ENCODE peak calls at places on chromosomes 5 and 9, in four cellular contexts. T is K562, C is epithelial cell of esophagus, X is right atrium auricular region. S is an unnamed sample.

GRCh38 chr9:137689745-137690529 is 71.1 kb downstream of the EHMT1 start:
- DNase-seq in T (no peak), X (no peak), C (no peak), S (peak; percentile 41)

GRCh38 chr5:176614805-176615478 is 5.0 kb upstream of the GPRIN1 start:
- DNase-seq in C (peak; percentile 78), X (no peak), T (no peak), S (peak; percentile 82)

GRCh38 chr5:98880151-98880550 is 48.7 kb downstream of the CHD1 start:
- DNase-seq in C (peak; percentile 59), X (no peak), T (no peak), S (no peak)

GRCh38 chr9:33932078-33932807 is 115.3 kb downstream of the UBE2R2 start:
- DNase-seq in X (no peak), C (no peak), T (no peak), S (no peak)

GRCh38 chr9:110745656-110746055 is 77.1 kb downstream of the MUSK start:
- DNase-seq in T (no peak), X (no peak), C (peak; percentile 42), S (peak; percentile 57)

GRCh38 chr9:17509151-17509550 is 69.7 kb upstream of the SH3GL2 start:
- DNase-seq in X (no peak), C (no peak), T (no peak), S (no peak)

GRCh38 chr9:95132406-95133350 is 184.8 kb downstream of the FANCC start:
- DNase-seq in C (no peak), T (no peak), X (no peak), S (no peak)

GRCh38 chr5:17315710-17316221 is 98.3 kb downstream of the BASP1 start:
- DNase-seq in C (peak; percentile 58), T (peak; percentile 3), X (no peak), S (peak; percentile 70)

GRCh38 chr9:133390713-133391112 is 14.5 kb downstream of the STKLD1 start:
- DNase-seq in C (no peak), T (no peak), X (no peak), S (no peak)

GRCh38 chr9:110427497-110428104 is 89.9 kb upstream of the TXNDC8 start:
- DNase-seq in C (peak; percentile 64), T (peak; percentile 66), X (no peak), S (peak; percentile 49)

GRCh38 chr5:59066367-59067163 is 483.7 kb downstream of the RAB3C start:
- DNase-seq in C (peak; percentile 47), X (no peak), T (no peak), S (peak; percentile 77)

GRCh38 chr5:171308453-171309275 is at the start of gene TLX3:
- DNase-seq in T (no peak), X (no peak), C (peak; percentile 76), S (no peak)

GRCh38 chr9:132769895-132770774 is 99.9 kb downstream of the GTF3C4 start:
- DNase-seq in T (no peak), C (peak; percentile 28), X (peak; percentile 78), S (no peak)

GRCh38 chr5:82246960-82247574 is 31.1 kb downstream of the RPS23 start:
- DNase-seq in C (no peak), X (no peak), T (no peak), S (no peak)

GRCh38 chr9:4674783-4675182 is 4.6 kb upstream of the CDC37L1 start:
- DNase-seq in C (peak; percentile 68), T (no peak), X (no peak), S (peak; percentile 83)

GRCh38 chr5:54309751-54310432 is 481 bp downstream of the ARL15 start:
- DNase-seq in T (no peak), X (peak; percentile 61), C (peak; percentile 53), S (peak; percentile 52)

GRCh38 chr9:87437966-87438365 is 59.7 kb upstream of the DAPK1 start:
- DNase-seq in T (no peak), X (no peak), C (no peak), S (no peak)

GRCh38 chr9:127330501-127330900 is 65.9 kb downstream of the GARNL3 start:
- DNase-seq in C (no peak), X (no peak), T (no peak), S (no peak)

GRCh38 chr5:174344335-174344734 is 298.8 kb downstream of the NSG2 start:
- DNase-seq in X (no peak), T (no peak), C (no peak), S (no peak)

GRCh38 chr5:124962735-124963134 is 216.3 kb upstream of the ZNF608 start:
- DNase-seq in T (no peak), X (no peak), C (no peak), S (no peak)

GRCh38 chr9:109312783-109313182 is 8.1 kb downstream of the EPB41L4B start:
- DNase-seq in C (no peak), X (no peak), T (no peak), S (no peak)

DNA sequence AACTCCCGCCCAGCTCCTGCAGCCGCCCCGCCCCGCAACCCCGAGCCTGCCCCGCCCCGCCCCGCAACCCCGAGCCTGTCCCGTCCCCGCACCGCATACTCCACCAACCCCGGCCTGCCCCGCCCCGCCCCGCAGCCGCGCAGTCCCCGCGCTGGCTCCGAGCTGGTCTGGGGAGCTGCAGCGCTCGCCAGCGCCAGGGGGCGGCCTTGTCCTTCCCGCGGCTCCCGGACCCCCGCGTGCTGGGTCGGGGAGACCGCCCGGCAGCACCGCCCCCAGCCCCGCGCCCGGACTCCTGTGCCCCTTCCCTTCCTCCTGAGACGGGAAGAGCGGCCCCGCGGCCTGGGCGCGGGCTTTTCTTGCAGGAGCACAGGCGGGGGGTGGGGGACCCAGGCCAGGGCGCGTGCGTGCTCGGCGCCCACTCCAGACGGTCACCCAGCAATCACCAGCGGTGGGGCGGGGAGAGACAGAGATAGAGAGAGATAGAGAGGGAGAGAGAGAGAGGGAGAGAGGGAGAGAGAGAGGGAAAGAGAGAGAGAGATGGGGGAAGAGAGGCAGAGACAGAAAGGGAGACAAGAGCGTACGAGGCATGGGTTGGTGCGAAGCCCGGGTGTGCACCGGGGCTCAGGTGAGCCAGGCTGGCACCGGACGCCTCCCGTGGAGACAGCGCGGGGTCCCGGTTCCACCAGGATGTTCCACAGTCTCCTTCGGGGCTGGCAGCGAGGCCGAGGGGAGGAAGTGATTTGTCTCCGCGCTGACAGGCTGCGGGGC is 14.7 kb upstream of the TMEM250 start:
- DNase-seq in X (no peak), C (peak; percentile 24), T (peak; percentile 74), S (no peak)
- TF ChIP-seq CTCF in X (peak; percentile 35), C (peak; percentile 16), T (peak; percentile 61), S (peak; percentile 34)

GRCh38 chr9:36728651-36729520 is 156.2 kb downstream of the MELK start:
- DNase-seq in T (peak; percentile 72), C (peak; percentile 76), X (no peak), S (peak; percentile 73)
- TF ChIP-seq CTCF in T (peak; percentile 81), C (peak; percentile 75), X (no peak), S (peak; percentile 71)

GRCh38 chr9:9791621-9792020 is 821.2 kb downstream of the PTPRD start:
- DNase-seq in C (peak; percentile 12), T (no peak), X (no peak), S (peak; percentile 19)
- TF ChIP-seq CTCF in C (peak; percentile 17), T (no peak), X (no peak), S (peak; percentile 18)

GRCh38 chr5:150062523-150062922 is 23.8 kb downstream of the CSF1R start:
- DNase-seq in C (no peak), X (no peak), T (no peak), S (no peak)
- TF ChIP-seq CTCF in C (no peak), X (no peak), T (no peak), S (no peak)

GRCh38 chr5:68440255-68440654 is 224.7 kb downstream of the PIK3R1 start:
- DNase-seq in C (no peak), X (no peak), T (no peak), S (no peak)
- TF ChIP-seq CTCF in C (no peak), X (no peak), T (no peak), S (no peak)

DNA sequence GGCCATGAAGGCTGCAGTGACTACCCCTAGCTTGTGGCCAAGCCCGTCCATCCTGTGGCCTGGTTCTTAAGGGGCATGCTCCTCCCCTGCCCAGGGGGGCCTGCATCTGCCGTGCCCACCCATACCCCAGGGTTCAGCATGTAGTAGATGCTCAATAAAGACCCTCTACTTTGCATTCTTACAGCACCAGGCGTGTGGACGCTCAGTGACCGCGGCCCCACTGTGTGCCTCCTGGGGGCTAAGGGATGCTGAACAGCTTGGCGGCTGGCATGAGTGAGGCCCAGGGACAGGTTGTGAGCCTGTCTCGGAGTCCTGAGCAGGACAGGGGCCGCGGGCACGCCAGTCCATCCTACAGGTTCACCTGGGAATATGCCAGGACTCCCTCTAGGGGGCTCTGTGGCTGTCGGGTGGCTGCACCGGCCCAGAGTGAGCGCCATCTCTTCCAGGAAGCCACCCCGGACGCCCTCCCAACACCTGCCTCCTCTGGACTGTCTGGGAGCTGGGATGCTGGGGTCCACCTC is 9.1 kb downstream of the NOTCH1 start:
- DNase-seq in T (no peak), C (no peak), X (no peak), S (no peak)
- TF ChIP-seq CTCF in T (no peak), C (no peak), X (no peak), S (peak; percentile 5)

S was measured in MCF 10A.